ENCODE peak calls at places on chromosomes 2 and 18, in four cellular contexts. N, D, S and X are unnamed samples.

GRCh38 chr2:172283476-172283875 is 143.9 kb upstream of the ITGA6 start:
- DNase-seq in N (no peak), D (no peak), S (no peak), X (no peak)

GRCh38 chr2:37507069-37507410 is 162.6 kb downstream of the QPCT start:
- DNase-seq in N (no peak), D (no peak), S (no peak), X (no peak)

GRCh38 chr2:229408356-229408755 is 137.3 kb upstream of the PID1 start:
- DNase-seq in N (no peak), D (no peak), S (peak), X (peak)

GRCh38 chr18:35697869-35698268 is 116.3 kb downstream of the GALNT1 start:
- DNase-seq in N (no peak), D (no peak), S (peak), X (no peak)

GRCh38 chr2:120379916-120380893 is 34.3 kb downstream of the INHBB start:
- DNase-seq in N (no peak), D (no peak), S (no peak), X (no peak)

GRCh38 chr2:232876071-232876977 is 6.3 kb downstream of the SNORC start:
- DNase-seq in N (peak), D (no peak), S (no peak), X (peak)

GRCh38 chr2:32752205-32752604 is 124.4 kb downstream of the TTC27 start:
- DNase-seq in N (no peak), D (no peak), S (no peak), X (no peak)

GRCh38 chr18:31646332-31646822 is 38.0 kb downstream of the B4GALT6 start:
- DNase-seq in N (no peak), D (no peak), S (no peak), X (no peak)

GRCh38 chr2:42937171-42937875 is 144.9 kb upstream of the HAAO start:
- DNase-seq in N (no peak), D (no peak), S (peak), X (peak)

GRCh38 chr18:64379662-64380061 is 230.8 kb upstream of the LINC00305 start:
- DNase-seq in N (no peak), D (no peak), S (no peak), X (no peak)

GRCh38 chr2:101197215-101197745 is 46.1 kb upstream of the TBC1D8 start:
- DNase-seq in N (no peak), D (no peak), S (no peak), X (no peak)
- TF ChIP-seq CTCF in N (no peak), D (no peak), S (peak), X (no peak)

GRCh38 chr2:200144571-200144970 is 161.9 kb upstream of the SPATS2L start:
- DNase-seq in N (no peak), D (no peak), S (no peak), X (no peak)
- TF ChIP-seq CTCF in N (no peak), D (no peak), S (no peak), X (no peak)

GRCh38 chr2:222673273-222673672 is 1.8 kb downstream of the MOGAT1 start:
- DNase-seq in N (no peak), D (no peak), S (no peak), X (no peak)

GRCh38 chr2:222683805-222684204 is 12.3 kb downstream of the MOGAT1 start:
- DNase-seq in N (no peak), D (no peak), S (no peak), X (no peak)

GRCh38 chr2:222673883-222674282 is 2.4 kb downstream of the MOGAT1 start:
- DNase-seq in N (no peak), D (no peak), S (no peak), X (no peak)

GRCh38 chr2:222672068-222672401 is 577 bp downstream of the MOGAT1 start:
- DNase-seq in N (no peak), D (no peak), S (no peak), X (no peak)

GRCh38 chr2:222677981-222678380 is 6.5 kb downstream of the MOGAT1 start:
- DNase-seq in N (no peak), D (no peak), S (no peak), X (no peak)
- TF ChIP-seq CTCF in N (no peak), D (no peak), S (peak), X (no peak)

DNA sequence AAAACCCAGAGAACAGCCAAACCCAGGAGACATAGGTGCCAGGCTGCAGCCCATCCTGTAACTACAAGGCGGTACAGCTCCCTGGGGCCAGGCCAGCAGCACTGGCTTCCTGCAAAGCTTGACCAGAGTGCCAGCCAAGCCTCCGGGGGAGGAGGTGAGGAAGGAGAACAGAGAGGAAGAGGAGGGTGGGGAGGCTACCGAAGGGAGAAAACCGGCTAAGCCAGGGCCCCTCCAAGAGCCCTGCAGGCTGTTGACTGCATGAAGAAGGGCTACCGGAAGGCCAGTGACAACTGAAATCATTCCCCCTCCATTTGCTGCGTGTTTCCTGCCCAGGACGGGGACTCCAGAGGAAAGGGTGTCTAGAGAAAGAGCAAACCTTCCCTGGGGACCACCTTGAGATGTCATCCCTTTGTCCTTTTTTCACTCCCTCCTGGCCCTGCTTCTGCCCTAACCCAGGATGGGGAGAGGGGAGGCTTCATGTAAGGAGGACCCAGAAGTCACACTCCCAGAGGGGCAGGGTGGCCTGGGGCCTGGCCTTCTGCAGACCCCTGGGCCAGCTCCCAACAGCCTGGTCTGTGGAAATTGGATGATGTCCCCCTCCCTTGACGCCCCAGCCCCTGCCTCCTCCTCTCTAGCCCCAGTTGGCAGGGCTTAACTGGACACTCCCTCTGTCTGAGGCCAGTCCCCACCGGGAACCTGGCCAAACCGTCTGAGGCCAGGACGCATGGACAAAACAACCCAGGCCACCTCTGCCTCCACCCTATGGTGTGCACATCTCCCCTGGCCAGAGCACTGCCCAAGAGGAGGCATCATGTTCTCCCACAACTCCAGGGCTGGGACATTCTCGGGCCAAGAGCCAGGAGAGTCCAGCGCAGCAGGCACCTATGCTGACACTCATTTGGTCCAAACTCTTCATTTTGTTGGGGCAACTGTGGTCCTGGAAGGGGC is 207.8 kb downstream of the CYP26B1 start:
- DNase-seq in N (no peak), D (no peak), S (no peak), X (no peak)
- TF ChIP-seq CTCF in N (no peak), D (no peak), S (no peak), X (no peak)

GRCh38 chr2:218893349-218894167 is 12.9 kb downstream of the WNT10A start:
- DNase-seq in N (no peak), D (no peak), S (no peak), X (no peak)

GRCh38 chr2:218891275-218892135 is 10.9 kb downstream of the WNT10A start:
- DNase-seq in N (no peak), D (no peak), S (no peak), X (no peak)

GRCh38 chr2:218890369-218890768 is 9.7 kb downstream of the WNT10A start:
- DNase-seq in N (no peak), D (no peak), S (no peak), X (no peak)

GRCh38 chr2:218894168-218895157 is 13.8 kb downstream of the WNT10A start:
- DNase-seq in N (no peak), D (no peak), S (no peak), X (peak)

GRCh38 chr2:218892693-218893348 is 12.2 kb downstream of the WNT10A start:
- DNase-seq in N (no peak), D (peak), S (no peak), X (peak)
- TF ChIP-seq CTCF in N (no peak), D (peak), S (peak), X (peak)

GRCh38 chr2:207091175-207091574 is 74.6 kb downstream of the KLF7 start:
- DNase-seq in N (no peak), D (no peak), S (no peak), X (no peak)

GRCh38 chr2:207093234-207093633 is 72.5 kb downstream of the KLF7 start:
- DNase-seq in N (no peak), D (no peak), S (no peak), X (no peak)

GRCh38 chr2:207090389-207090788 is 75.4 kb downstream of the KLF7 start:
- DNase-seq in N (no peak), D (no peak), S (no peak), X (no peak)

GRCh38 chr2:207092803-207093202 is 72.9 kb downstream of the KLF7 start:
- DNase-seq in N (no peak), D (no peak), S (no peak), X (no peak)

DNA sequence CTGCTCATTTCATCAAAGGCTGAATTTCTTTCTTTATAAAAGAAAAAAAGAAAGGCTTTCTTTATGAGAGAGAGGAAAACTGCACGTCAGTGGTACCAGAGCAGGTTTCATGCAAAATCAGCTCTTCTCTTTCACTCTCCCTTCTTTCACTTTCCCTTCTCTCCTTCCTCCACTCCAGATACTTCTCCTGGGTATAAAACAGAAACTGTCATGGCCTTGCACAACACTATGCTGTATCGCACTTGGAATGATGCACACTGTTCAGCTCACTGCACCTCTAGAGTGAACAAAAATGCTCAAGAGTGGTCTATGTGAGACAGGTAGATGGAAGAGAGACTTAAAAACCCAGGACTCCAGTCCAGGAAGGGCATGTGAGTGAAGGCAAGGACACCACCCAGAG is 73.8 kb downstream of the KLF7 start:
- DNase-seq in N (no peak), D (no peak), S (no peak), X (no peak)
- TF ChIP-seq CTCF in N (no peak), D (no peak), S (no peak), X (no peak)